ENCODE peak calls at places on chromosome 19, in nine cellular contexts. J is colonic mucosa, E is OCI-LY7, G is fibroblast of mammary gland, V is neural crest cell, A is A673, K is heart right ventricle, X is psoas muscle, Q is brain microvascular endothelial cell. W is an unnamed sample.

GRCh38 chr19:35596366-35596999 is 10.5 kb downstream of the PMIS2 start:
- DNase-seq in E (peak; percentile 36), J (no peak), X (no peak), Q (no peak), A (peak; percentile 51), G (peak; percentile 27), V (no peak), K (no peak), W (no peak)

GRCh38 chr19:18897108-18898029 is 1.4 kb upstream of the CERS1 start:
- DNase-seq in E (no peak), G (no peak), V (no peak), X (no peak), K (no peak), A (no peak), J (no peak), Q (no peak), W (no peak)

GRCh38 chr19:18660051-18660910 is 23.2 kb upstream of the CRTC1 start:
- DNase-seq in K (peak; percentile 80), V (no peak), X (peak; percentile 91), A (no peak), G (peak; percentile 81), J (no peak), Q (peak; percentile 78), E (no peak), W (no peak)

GRCh38 chr19:8343483-8343844 is 402 bp upstream of the KANK3 start:
- DNase-seq in G (no peak), V (no peak), X (no peak), K (no peak), J (no peak), Q (no peak), A (no peak), E (no peak), W (no peak)

GRCh38 chr19:48362716-48363499 is 832 bp downstream of the TMEM143 start:
- DNase-seq in A (peak; percentile 98), G (peak; percentile 89), Q (peak; percentile 93), K (peak; percentile 95), E (peak; percentile 94), J (peak; percentile 95), V (peak; percentile 86), X (peak; percentile 95), W (peak; percentile 95)

GRCh38 chr19:29855771-29856510 is 44.1 kb downstream of the CCNE1 start:
- DNase-seq in A (no peak), E (no peak), J (no peak), G (no peak), X (no peak), K (no peak), V (no peak), Q (no peak), W (no peak)

GRCh38 chr19:48090281-48090802 is 20.3 kb downstream of the PLA2G4C start:
- DNase-seq in E (no peak), X (no peak), K (no peak), G (no peak), J (peak; percentile 26), Q (no peak), A (peak; percentile 85), V (no peak), W (no peak)

GRCh38 chr19:38168632-38169031 is 55.4 kb downstream of the DPF1 start:
- DNase-seq in V (no peak), K (no peak), E (no peak), Q (no peak), G (no peak), J (no peak), X (no peak), A (no peak), W (no peak)

GRCh38 chr19:29260477-29261317 is 47.7 kb upstream of the UQCRFS1 start:
- DNase-seq in Q (no peak), X (peak; percentile 29), A (peak; percentile 67), G (peak; percentile 36), E (peak; percentile 60), V (peak; percentile 53), K (no peak), J (peak; percentile 29), W (peak; percentile 23)

GRCh38 chr19:47540748-47541147 is 25.9 kb upstream of the NAPA start:
- DNase-seq in V (no peak), K (no peak), X (no peak), E (peak; percentile 67), Q (peak; percentile 11), A (no peak), G (peak; percentile 57), J (no peak), W (no peak)

GRCh38 chr19:38812841-38813320 is at the start of gene LGALS4:
- DNase-seq in X (no peak), K (no peak), E (no peak), G (no peak), A (no peak), Q (no peak), V (no peak), J (peak; percentile 96), W (no peak)

GRCh38 chr19:47417746-47418594 is 1.4 kb downstream of the MEIS3 start:
- DNase-seq in X (no peak), Q (no peak), A (no peak), V (no peak), E (no peak), K (no peak), G (no peak), J (no peak), W (no peak)

GRCh38 chr19:8307400-8307964 is 676 bp downstream of the CD320 start:
- DNase-seq in G (no peak), A (no peak), V (no peak), X (peak; percentile 26), K (no peak), Q (no peak), E (peak; percentile 37), J (peak; percentile 45), W (peak; percentile 9)

GRCh38 chr19:45558399-45558878 is 26.2 kb downstream of the OPA3 start:
- DNase-seq in Q (peak; percentile 20), K (no peak), V (peak; percentile 47), A (peak; percentile 64), J (peak; percentile 77), G (peak; percentile 36), E (peak; percentile 92), X (no peak), W (no peak)

GRCh38 chr19:30069535-30070197 is 127.6 kb downstream of the URI1 start:
- DNase-seq in Q (no peak), V (no peak), G (no peak), A (no peak), X (no peak), K (no peak), J (no peak), E (no peak), W (peak; percentile 6)

GRCh38 chr19:39001016-39001415 is 25.5 kb upstream of the FBXO17 start:
- DNase-seq in Q (no peak), X (no peak), A (no peak), E (no peak), K (no peak), G (no peak), J (no peak), V (no peak), W (no peak)

GRCh38 chr19:52710538-52710937 is 24.3 kb downstream of the ZNF611 start:
- DNase-seq in Q (no peak), X (no peak), A (no peak), E (no peak), V (no peak), K (no peak), G (no peak), J (no peak), W (no peak)

DNA sequence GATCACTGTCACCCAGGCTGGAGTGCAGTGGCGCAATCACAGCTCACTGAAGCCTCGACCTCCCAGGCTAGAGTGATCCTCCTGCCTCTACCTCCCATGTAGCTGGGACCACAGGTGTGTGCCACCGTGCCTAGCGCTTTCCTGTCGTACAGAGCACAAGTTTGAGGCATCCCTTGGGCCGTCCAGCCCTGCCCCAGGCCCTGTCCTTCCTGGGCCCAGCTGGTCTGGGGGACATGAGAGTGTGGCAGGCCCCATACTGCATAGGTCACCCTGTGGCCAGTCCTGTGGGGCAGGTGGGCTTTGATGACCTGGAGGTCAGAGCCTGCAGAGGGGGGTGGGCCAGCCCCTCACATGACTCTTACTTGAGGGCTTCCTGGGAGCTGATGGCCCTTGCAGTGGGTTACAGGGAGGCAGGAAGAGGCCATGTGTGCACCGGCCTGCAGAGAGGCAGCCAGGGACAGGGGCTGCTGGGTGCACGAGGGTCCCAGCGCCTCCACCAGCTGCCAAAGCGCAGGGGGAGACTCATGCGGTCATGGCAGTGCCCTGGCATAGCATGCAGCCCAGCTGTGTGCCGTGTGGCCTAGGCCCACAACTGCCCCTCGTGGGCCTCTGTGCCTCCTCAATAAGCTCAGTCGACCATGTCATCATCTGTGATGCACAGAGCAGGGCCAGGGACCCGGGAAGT is 61.4 kb downstream of the KDM4B start:
- DNase-seq in X (no peak), J (no peak), A (no peak), Q (no peak), G (no peak), E (no peak), V (no peak), K (no peak), W (no peak)
- TF ChIP-seq CTCF in X (no peak), J (no peak), A (no peak), Q (no peak), G (no peak), E (no peak), V (no peak), K (no peak), W (no peak)

DNA sequence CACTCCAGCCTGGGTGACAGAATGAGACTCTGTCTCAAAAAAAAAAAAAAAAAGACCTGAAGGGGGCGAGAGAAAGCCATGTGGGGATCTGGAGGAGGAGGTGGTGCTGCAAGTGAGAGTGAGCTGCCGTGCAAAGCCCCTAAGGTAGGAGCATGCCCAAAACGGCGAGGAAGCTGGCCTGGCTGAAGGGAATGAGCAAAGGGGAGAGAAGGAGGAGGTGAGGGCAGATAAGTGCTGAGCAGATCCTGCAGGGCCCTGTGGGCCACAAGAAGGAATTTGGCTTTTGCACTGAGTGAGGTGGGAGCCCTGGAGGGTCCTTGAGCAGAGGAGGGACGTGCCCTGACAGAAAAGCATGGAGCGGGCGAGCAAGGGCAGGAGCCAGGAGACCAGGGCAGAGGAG is 19.4 kb upstream of the ADGRE5 start:
- DNase-seq in J (no peak), K (no peak), X (no peak), A (peak; percentile 71), Q (no peak), V (no peak), E (peak; percentile 57), G (peak; percentile 47), W (no peak)
- TF ChIP-seq CTCF in J (no peak), K (no peak), X (peak; percentile 6), A (peak; percentile 46), Q (peak; percentile 39), V (no peak), E (peak; percentile 53), G (peak; percentile 29), W (no peak)

DNA sequence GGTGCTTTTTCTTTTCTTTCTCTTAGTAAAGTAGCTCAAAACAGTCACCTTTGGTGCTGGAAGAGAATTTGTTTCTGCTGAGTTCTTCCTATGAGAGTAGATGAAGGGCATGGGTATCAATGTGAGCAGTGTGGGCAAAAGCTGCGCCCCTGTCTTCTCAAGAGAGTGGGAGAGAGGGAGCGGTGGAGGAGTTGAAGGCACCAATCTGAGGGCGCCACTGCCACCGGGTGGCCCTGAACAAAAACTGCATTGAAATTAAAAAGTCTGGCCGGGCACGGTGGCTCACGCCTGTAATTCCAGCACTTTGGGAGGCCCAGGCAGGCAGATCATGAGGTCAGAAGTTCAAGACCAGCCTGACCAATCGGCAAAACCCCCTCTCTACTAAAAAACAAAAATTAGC is 28.7 kb upstream of the EPHX3 start:
- DNase-seq in Q (no peak), K (no peak), G (no peak), J (no peak), A (peak; percentile 49), E (no peak), V (no peak), X (no peak), W (no peak)
- TF ChIP-seq CTCF in Q (peak; percentile 59), K (no peak), G (peak; percentile 32), J (no peak), A (peak; percentile 49), E (peak; percentile 56), V (peak; percentile 53), X (peak; percentile 15), W (peak; percentile 39)

GRCh38 chr19:647566-648284 is 8.0 kb downstream of the FGF22 start:
- DNase-seq in A (no peak), V (no peak), E (peak; percentile 27), K (no peak), G (no peak), X (no peak), J (no peak), Q (no peak), W (no peak)
- TF ChIP-seq CTCF in A (no peak), V (no peak), E (no peak), K (no peak), G (no peak), X (no peak), J (no peak), Q (no peak), W (no peak)

W was measured in progenitor cell of endocrine pancreas.